ENCODE peak calls at places on chromosomes 6 and 20, in five cellular contexts. U, Y, S, R and M are unnamed samples.

GRCh38 chr6:142478117-142478516 is 176.3 kb downstream of the ADGRG6 start:
- DNase-seq in U (no peak), Y (no peak), S (peak), R (no peak), M (no peak)

GRCh38 chr6:163383912-163384311 is 30.6 kb upstream of the QKI start:
- DNase-seq in U (no peak), Y (no peak), S (no peak), R (no peak), M (no peak)

GRCh38 chr6:34521463-34522288 is 34.5 kb downstream of the SPDEF start:
- DNase-seq in U (no peak), Y (no peak), S (no peak), R (no peak), M (no peak)

GRCh38 chr6:167238169-167238693 is 52.9 kb upstream of the UNC93A start:
- DNase-seq in U (no peak), Y (no peak), S (no peak), R (no peak), M (no peak)

GRCh38 chr20:24966317-24967012 is 17.4 kb downstream of the CST7 start:
- DNase-seq in U (no peak), Y (no peak), S (no peak), R (no peak), M (no peak)

GRCh38 chr6:44858998-44859397 is 469.1 kb upstream of the RUNX2 start:
- DNase-seq in U (no peak), Y (no peak), S (no peak), R (no peak), M (no peak)

GRCh38 chr6:134724653-134725340 is 225.1 kb downstream of the ALDH8A1 start:
- DNase-seq in U (no peak), Y (no peak), S (peak), R (no peak), M (no peak)

GRCh38 chr6:71291991-71292390 is 3.4 kb downstream of the OGFRL1 start:
- DNase-seq in U (no peak), Y (no peak), S (no peak), R (no peak), M (no peak)

GRCh38 chr6:159819932-159820640 is 20.0 kb downstream of the PNLDC1 start:
- DNase-seq in U (no peak), Y (peak), S (no peak), R (no peak), M (no peak)

GRCh38 chr6:142716097-142716496 is 228.9 kb downstream of the HIVEP2 start:
- DNase-seq in U (no peak), Y (no peak), S (no peak), R (no peak), M (no peak)

GRCh38 chr20:32139947-32140346 is 30.4 kb downstream of the TM9SF4 start:
- DNase-seq in U (no peak), Y (no peak), S (no peak), R (no peak), M (no peak)

GRCh38 chr6:1584146-1584545 is 25.6 kb upstream of the FOXC1 start:
- DNase-seq in U (no peak), Y (no peak), S (no peak), R (no peak), M (no peak)

GRCh38 chr20:34829191-34829590 is 3.7 kb upstream of the NCOA6 start:
- DNase-seq in U (no peak), Y (no peak), S (no peak), R (no peak), M (no peak)

GRCh38 chr20:34820805-34821578 is 4.5 kb downstream of the NCOA6 start:
- DNase-seq in U (no peak), Y (no peak), S (no peak), R (no peak), M (no peak)

GRCh38 chr20:34824026-34824860 is 1.2 kb downstream of the NCOA6 start:
- DNase-seq in U (no peak), Y (peak), S (peak), R (no peak), M (no peak)

GRCh38 chr20:34825530-34826362 is at the start of gene NCOA6:
- DNase-seq in U (peak), Y (peak), S (peak), R (peak), M (peak)

DNA sequence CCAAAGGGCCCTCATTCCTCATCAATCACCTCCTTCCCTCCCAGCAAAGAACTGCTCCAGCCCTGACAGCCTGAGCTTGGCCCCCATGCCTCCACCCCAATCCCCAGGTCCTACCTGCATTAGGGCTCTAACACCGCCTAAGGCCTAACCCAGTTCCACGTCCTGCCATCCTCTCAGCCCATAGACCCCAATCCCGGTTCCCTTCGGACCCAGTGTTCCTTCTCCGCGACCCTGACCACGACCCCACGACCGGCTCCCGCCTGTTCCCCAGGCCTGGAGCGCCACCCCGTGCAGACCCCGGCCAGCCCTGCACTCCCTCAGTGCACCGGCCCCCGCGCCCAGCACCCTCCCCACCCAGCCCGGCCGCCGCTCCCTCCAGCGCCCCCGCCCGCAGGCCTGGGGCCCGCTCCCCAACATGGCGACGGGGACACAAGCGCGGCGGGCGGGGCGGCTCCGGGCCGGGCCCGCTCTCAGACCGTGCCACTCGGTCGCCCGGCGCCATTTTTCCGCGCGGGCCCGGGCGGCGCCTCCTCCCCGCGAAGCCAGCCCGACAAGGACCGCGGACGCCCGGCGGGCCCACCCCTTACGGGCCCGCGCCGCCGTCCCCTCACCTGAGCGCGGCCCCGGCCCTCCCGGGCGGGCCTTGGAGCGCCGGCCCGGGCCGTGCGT is 456 bp downstream of the NCOA6 start:
- DNase-seq in U (no peak), Y (peak), S (peak), R (no peak), M (no peak)
- TF ChIP-seq CTCF in U (no peak), Y (peak), S (no peak), R (no peak), M (peak)

DNA sequence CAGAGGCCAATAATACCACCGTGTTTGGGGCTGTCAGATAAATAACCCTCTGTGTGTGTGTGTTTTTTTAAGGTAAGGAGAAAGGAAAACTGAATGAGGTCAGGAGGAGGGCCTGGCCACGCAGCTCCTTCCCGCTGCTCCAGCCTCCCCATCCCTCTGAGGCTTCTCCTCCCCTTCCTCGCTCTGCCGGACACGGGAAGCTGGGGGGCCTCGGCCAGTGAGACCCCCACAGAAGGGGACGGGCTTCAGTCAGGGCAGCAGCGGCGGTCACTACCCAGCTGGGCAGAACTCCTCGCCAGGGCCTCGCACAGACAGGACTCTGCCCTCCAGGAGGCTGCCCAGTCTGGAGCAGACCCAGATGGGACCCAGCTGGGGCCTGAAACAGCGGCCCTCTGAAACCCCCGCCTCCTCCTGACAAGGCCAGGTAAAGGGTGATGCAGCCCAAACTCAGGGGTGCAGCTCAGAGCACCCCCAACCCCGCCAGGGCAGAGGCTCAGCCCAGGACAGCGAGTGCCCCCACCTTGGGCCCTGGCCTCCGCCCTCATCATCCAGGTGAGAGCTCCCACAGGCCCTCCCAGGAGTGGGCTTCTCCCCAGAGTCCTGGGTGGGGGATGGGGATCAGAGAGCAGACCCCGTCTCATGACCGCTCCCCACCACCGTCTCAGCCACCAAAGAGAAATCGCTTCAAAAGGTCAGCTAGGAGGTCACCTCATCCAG is 2.3 kb downstream of the EEF1A2 start:
- DNase-seq in U (no peak), Y (no peak), S (no peak), R (no peak), M (no peak)
- TF ChIP-seq CTCF in U (no peak), Y (peak), S (peak), R (no peak), M (no peak)

GRCh38 chr6:15952231-15953151 is 176.4 kb upstream of the MYLIP start:
- DNase-seq in U (no peak), Y (no peak), S (no peak), R (no peak), M (no peak)
- TF ChIP-seq CTCF in U (no peak), Y (no peak), S (no peak), R (no peak), M (no peak)

GRCh38 chr6:112268628-112269027 is 14.3 kb upstream of the LAMA4 start:
- DNase-seq in U (no peak), Y (no peak), S (no peak), R (no peak), M (no peak)

GRCh38 chr6:112269979-112270378 is 15.6 kb upstream of the LAMA4 start:
- DNase-seq in U (no peak), Y (no peak), S (no peak), R (no peak), M (no peak)

GRCh38 chr6:112268011-112268410 is 13.6 kb upstream of the LAMA4 start:
- DNase-seq in U (no peak), Y (no peak), S (no peak), R (no peak), M (no peak)

GRCh38 chr6:112270756-112271155 is 16.4 kb upstream of the LAMA4 start:
- DNase-seq in U (no peak), Y (no peak), S (no peak), R (no peak), M (no peak)

GRCh38 chr6:112269165-112269564 is 14.8 kb upstream of the LAMA4 start:
- DNase-seq in U (no peak), Y (no peak), S (no peak), R (no peak), M (no peak)
- TF ChIP-seq CTCF in U (peak), Y (no peak), S (peak), R (peak), M (no peak)

GRCh38 chr20:37254114-37254878 is 7.3 kb downstream of the GHRH start:
- DNase-seq in U (no peak), Y (no peak), S (no peak), R (no peak), M (no peak)
- TF ChIP-seq CTCF in U (no peak), Y (no peak), S (no peak), R (no peak), M (no peak)

GRCh38 chr6:101397199-101397598 is 3.7 kb downstream of the GRIK2 start:
- DNase-seq in U (no peak), Y (no peak), S (no peak), R (no peak), M (peak)
- TF ChIP-seq CTCF in U (no peak), Y (peak), S (no peak), R (peak), M (peak)

GRCh38 chr6:158758464-158758863 is 60.7 kb downstream of the EZR start:
- DNase-seq in U (no peak), Y (no peak), S (no peak), R (no peak), M (peak)
- TF ChIP-seq CTCF in U (no peak), Y (no peak), S (no peak), R (no peak), M (no peak)